ENCODE peak calls at places on chromosomes 1 and 21, in nine cellular contexts. One of them, this sample, is unnamed.

GRCh38 chr1:1304331-1305299 is 3.1 kb downstream of the ACAP3 start:
- DNase-seq in astrocyte of the spinal cord: peak; percentile 67
- DNase-seq in GM23338: peak; percentile 65
- DNase-seq in bronchial epithelial cell: peak; percentile 51
- DNase-seq in foreskin fibroblast: peak; percentile 70
- DNase-seq in fibroblast of pulmonary artery: peak; percentile 78
- DNase-seq in AG10803: peak; percentile 73
- DNase-seq in PC-3: no peak
- DNase-seq in B cell: no peak
- DNase-seq in this sample: no peak

GRCh38 chr1:175146535-175147213 is 45.9 kb downstream of the KIAA0040 start:
- DNase-seq in GM23338: peak; percentile 91
- DNase-seq in bronchial epithelial cell: peak; percentile 48
- DNase-seq in fibroblast of pulmonary artery: peak; percentile 60
- DNase-seq in foreskin fibroblast: peak; percentile 17
- DNase-seq in PC-3: peak; percentile 65
- DNase-seq in B cell: peak; percentile 62
- DNase-seq in AG10803: peak; percentile 43
- DNase-seq in astrocyte of the spinal cord: peak; percentile 42
- DNase-seq in this sample: peak; percentile 82

GRCh38 chr1:236336084-236336483 is 54.3 kb upstream of the ERO1B start:
- DNase-seq in GM23338: no peak
- DNase-seq in astrocyte of the spinal cord: no peak
- DNase-seq in AG10803: no peak
- DNase-seq in foreskin fibroblast: no peak
- DNase-seq in PC-3: peak; percentile 19
- DNase-seq in bronchial epithelial cell: peak; percentile 25
- DNase-seq in B cell: no peak
- DNase-seq in fibroblast of pulmonary artery: no peak
- DNase-seq in this sample: no peak

GRCh38 chr1:1597275-1597930 is 2.5 kb downstream of the FNDC10 start:
- DNase-seq in astrocyte of the spinal cord: no peak
- DNase-seq in fibroblast of pulmonary artery: no peak
- DNase-seq in foreskin fibroblast: no peak
- DNase-seq in B cell: no peak
- DNase-seq in GM23338: peak; percentile 76
- DNase-seq in AG10803: no peak
- DNase-seq in bronchial epithelial cell: no peak
- DNase-seq in PC-3: peak; percentile 55
- DNase-seq in this sample: peak; percentile 55

GRCh38 chr21:44648557-44649311 is 2.5 kb downstream of the KRTAP10-11 start:
- DNase-seq in bronchial epithelial cell: no peak
- DNase-seq in PC-3: no peak
- DNase-seq in foreskin fibroblast: no peak
- DNase-seq in B cell: no peak
- DNase-seq in fibroblast of pulmonary artery: no peak
- DNase-seq in AG10803: no peak
- DNase-seq in GM23338: no peak
- DNase-seq in astrocyte of the spinal cord: no peak
- DNase-seq in this sample: no peak

GRCh38 chr1:55694297-55694696 is 479.1 kb upstream of the USP24 start:
- DNase-seq in astrocyte of the spinal cord: no peak
- DNase-seq in PC-3: no peak
- DNase-seq in B cell: no peak
- DNase-seq in fibroblast of pulmonary artery: no peak
- DNase-seq in foreskin fibroblast: no peak
- DNase-seq in bronchial epithelial cell: peak; percentile 49
- DNase-seq in AG10803: no peak
- DNase-seq in GM23338: no peak
- DNase-seq in this sample: no peak

GRCh38 chr1:184621262-184621661 is 133.4 kb downstream of the EDEM3 start:
- DNase-seq in GM23338: no peak
- DNase-seq in fibroblast of pulmonary artery: peak; percentile 63
- DNase-seq in astrocyte of the spinal cord: peak; percentile 22
- DNase-seq in bronchial epithelial cell: no peak
- DNase-seq in AG10803: peak; percentile 62
- DNase-seq in B cell: no peak
- DNase-seq in PC-3: no peak
- DNase-seq in foreskin fibroblast: no peak
- DNase-seq in this sample: no peak

GRCh38 chr1:80258659-80259058 is 1252.1 kb upstream of the ADGRL4 start:
- DNase-seq in foreskin fibroblast: no peak
- DNase-seq in B cell: no peak
- DNase-seq in GM23338: peak; percentile 11
- DNase-seq in bronchial epithelial cell: peak; percentile 94
- DNase-seq in PC-3: no peak
- DNase-seq in AG10803: no peak
- DNase-seq in fibroblast of pulmonary artery: no peak
- DNase-seq in astrocyte of the spinal cord: no peak
- DNase-seq in this sample: no peak

GRCh38 chr1:59767119-59767518 is 47.6 kb upstream of the HOOK1 start:
- DNase-seq in foreskin fibroblast: no peak
- DNase-seq in AG10803: peak; percentile 43
- DNase-seq in PC-3: no peak
- DNase-seq in B cell: no peak
- DNase-seq in astrocyte of the spinal cord: no peak
- DNase-seq in bronchial epithelial cell: peak; percentile 50
- DNase-seq in GM23338: no peak
- DNase-seq in fibroblast of pulmonary artery: peak; percentile 75
- DNase-seq in this sample: no peak

GRCh38 chr1:88029899-88030298 is 654.2 kb upstream of the PKN2 start:
- DNase-seq in fibroblast of pulmonary artery: no peak
- DNase-seq in GM23338: peak; percentile 43
- DNase-seq in astrocyte of the spinal cord: no peak
- DNase-seq in bronchial epithelial cell: no peak
- DNase-seq in PC-3: no peak
- DNase-seq in AG10803: no peak
- DNase-seq in foreskin fibroblast: no peak
- DNase-seq in B cell: no peak
- DNase-seq in this sample: no peak

GRCh38 chr1:211148371-211148770 is 14.4 kb upstream of the KCNH1 start:
- DNase-seq in B cell: no peak
- DNase-seq in fibroblast of pulmonary artery: no peak
- DNase-seq in PC-3: no peak
- DNase-seq in AG10803: no peak
- DNase-seq in astrocyte of the spinal cord: peak; percentile 36
- DNase-seq in GM23338: no peak
- DNase-seq in foreskin fibroblast: no peak
- DNase-seq in bronchial epithelial cell: no peak
- DNase-seq in this sample: no peak

GRCh38 chr1:31924839-31925238 is 13.3 kb downstream of the PTP4A2 start:
- DNase-seq in foreskin fibroblast: no peak
- DNase-seq in astrocyte of the spinal cord: no peak
- DNase-seq in PC-3: no peak
- DNase-seq in bronchial epithelial cell: no peak
- DNase-seq in B cell: no peak
- DNase-seq in AG10803: no peak
- DNase-seq in fibroblast of pulmonary artery: no peak
- DNase-seq in GM23338: no peak
- DNase-seq in this sample: no peak

GRCh38 chr1:186854102-186854501 is 25.4 kb downstream of the PLA2G4A start:
- DNase-seq in B cell: no peak
- DNase-seq in foreskin fibroblast: no peak
- DNase-seq in astrocyte of the spinal cord: no peak
- DNase-seq in bronchial epithelial cell: no peak
- DNase-seq in PC-3: no peak
- DNase-seq in AG10803: no peak
- DNase-seq in fibroblast of pulmonary artery: no peak
- DNase-seq in GM23338: no peak
- DNase-seq in this sample: no peak

GRCh38 chr1:203129501-203130231 is 2.1 kb downstream of the ADORA1 start:
- DNase-seq in B cell: no peak
- DNase-seq in PC-3: no peak
- DNase-seq in foreskin fibroblast: no peak
- DNase-seq in astrocyte of the spinal cord: no peak
- DNase-seq in AG10803: no peak
- DNase-seq in bronchial epithelial cell: no peak
- DNase-seq in fibroblast of pulmonary artery: no peak
- DNase-seq in GM23338: no peak
- DNase-seq in this sample: no peak

GRCh38 chr1:47416319-47417128 is 439 bp downstream of the FOXE3 start:
- DNase-seq in PC-3: no peak
- DNase-seq in astrocyte of the spinal cord: no peak
- DNase-seq in B cell: no peak
- DNase-seq in fibroblast of pulmonary artery: no peak
- DNase-seq in foreskin fibroblast: no peak
- DNase-seq in GM23338: peak; percentile 58
- DNase-seq in bronchial epithelial cell: no peak
- DNase-seq in AG10803: no peak
- DNase-seq in this sample: no peak

GRCh38 chr1:109790735-109791494 is 27.2 kb upstream of the EPS8L3 start:
- DNase-seq in GM23338: peak; percentile 61
- DNase-seq in PC-3: no peak
- DNase-seq in astrocyte of the spinal cord: no peak
- DNase-seq in fibroblast of pulmonary artery: peak; percentile 84
- DNase-seq in AG10803: peak; percentile 47
- DNase-seq in foreskin fibroblast: no peak
- DNase-seq in B cell: peak; percentile 41
- DNase-seq in bronchial epithelial cell: no peak
- DNase-seq in this sample: peak; percentile 85

GRCh38 chr1:208977012-208977411 is 606.5 kb upstream of the CAMK1G start:
- DNase-seq in AG10803: no peak
- DNase-seq in astrocyte of the spinal cord: no peak
- DNase-seq in bronchial epithelial cell: peak; percentile 64
- DNase-seq in fibroblast of pulmonary artery: no peak
- DNase-seq in B cell: no peak
- DNase-seq in PC-3: peak; percentile 88
- DNase-seq in GM23338: no peak
- DNase-seq in foreskin fibroblast: no peak
- DNase-seq in this sample: no peak

GRCh38 chr1:100536031-100536430 is 1.9 kb upstream of the GPR88 start:
- DNase-seq in AG10803: no peak
- DNase-seq in PC-3: no peak
- DNase-seq in foreskin fibroblast: no peak
- DNase-seq in B cell: no peak
- DNase-seq in bronchial epithelial cell: no peak
- DNase-seq in GM23338: no peak
- DNase-seq in fibroblast of pulmonary artery: no peak
- DNase-seq in astrocyte of the spinal cord: no peak
- DNase-seq in this sample: peak; percentile 72

GRCh38 chr1:37031419-37031818 is 2.9 kb downstream of the GRIK3 start:
- DNase-seq in foreskin fibroblast: no peak
- DNase-seq in PC-3: no peak
- DNase-seq in AG10803: no peak
- DNase-seq in fibroblast of pulmonary artery: no peak
- DNase-seq in astrocyte of the spinal cord: no peak
- DNase-seq in bronchial epithelial cell: no peak
- DNase-seq in GM23338: no peak
- DNase-seq in B cell: no peak
- DNase-seq in this sample: no peak

GRCh38 chr1:110783292-110783918 is 89.5 kb upstream of the CD53 start:
- DNase-seq in GM23338: peak; percentile 72
- DNase-seq in AG10803: peak; percentile 42
- DNase-seq in astrocyte of the spinal cord: peak; percentile 50
- DNase-seq in foreskin fibroblast: peak; percentile 14
- DNase-seq in B cell: peak; percentile 78
- DNase-seq in bronchial epithelial cell: peak; percentile 65
- DNase-seq in fibroblast of pulmonary artery: peak; percentile 64
- DNase-seq in PC-3: peak; percentile 73
- DNase-seq in this sample: peak; percentile 72

GRCh38 chr1:3355894-3356826 is 98.3 kb upstream of the ARHGEF16 start:
- DNase-seq in B cell: no peak
- DNase-seq in fibroblast of pulmonary artery: no peak
- DNase-seq in foreskin fibroblast: no peak
- DNase-seq in AG10803: no peak
- DNase-seq in GM23338: no peak
- DNase-seq in astrocyte of the spinal cord: no peak
- DNase-seq in bronchial epithelial cell: no peak
- DNase-seq in PC-3: no peak
- DNase-seq in this sample: no peak

GRCh38 chr1:205963756-205964155 is 20.5 kb upstream of the SLC26A9 start:
- DNase-seq in AG10803: no peak
- DNase-seq in B cell: no peak
- DNase-seq in astrocyte of the spinal cord: no peak
- DNase-seq in fibroblast of pulmonary artery: no peak
- DNase-seq in GM23338: no peak
- DNase-seq in bronchial epithelial cell: no peak
- DNase-seq in foreskin fibroblast: no peak
- DNase-seq in PC-3: no peak
- DNase-seq in this sample: no peak

GRCh38 chr1:208166340-208167138 is 77.6 kb downstream of the PLXNA2 start:
- DNase-seq in astrocyte of the spinal cord: no peak
- DNase-seq in B cell: no peak
- DNase-seq in PC-3: no peak
- DNase-seq in foreskin fibroblast: no peak
- DNase-seq in bronchial epithelial cell: peak; percentile 75
- DNase-seq in GM23338: peak; percentile 70
- DNase-seq in fibroblast of pulmonary artery: no peak
- DNase-seq in AG10803: no peak
- DNase-seq in this sample: no peak

GRCh38 chr21:37916795-37917142 is 512 bp upstream of the KCNJ6 start:
- DNase-seq in fibroblast of pulmonary artery: no peak
- DNase-seq in bronchial epithelial cell: no peak
- DNase-seq in AG10803: no peak
- DNase-seq in B cell: no peak
- DNase-seq in GM23338: peak; percentile 87
- DNase-seq in foreskin fibroblast: no peak
- DNase-seq in astrocyte of the spinal cord: no peak
- DNase-seq in PC-3: no peak
- DNase-seq in this sample: no peak
- TF ChIP-seq CTCF in fibroblast of pulmonary artery: no peak
- TF ChIP-seq CTCF in bronchial epithelial cell: peak; percentile 7
- TF ChIP-seq CTCF in AG10803: peak; percentile 14
- TF ChIP-seq CTCF in B cell: no peak
- TF ChIP-seq CTCF in GM23338: peak; percentile 50
- TF ChIP-seq CTCF in foreskin fibroblast: no peak
- TF ChIP-seq CTCF in astrocyte of the spinal cord: peak; percentile 29
- TF ChIP-seq CTCF in PC-3: no peak
- TF ChIP-seq CTCF in this sample: no peak

GRCh38 chr1:226350504-226350865 is 41.5 kb upstream of the LIN9 start:
- DNase-seq in AG10803: no peak
- DNase-seq in fibroblast of pulmonary artery: no peak
- DNase-seq in astrocyte of the spinal cord: no peak
- DNase-seq in foreskin fibroblast: no peak
- DNase-seq in bronchial epithelial cell: no peak
- DNase-seq in GM23338: no peak
- DNase-seq in B cell: no peak
- DNase-seq in PC-3: no peak
- DNase-seq in this sample: no peak
- TF ChIP-seq CTCF in AG10803: no peak
- TF ChIP-seq CTCF in fibroblast of pulmonary artery: no peak
- TF ChIP-seq CTCF in astrocyte of the spinal cord: no peak
- TF ChIP-seq CTCF in foreskin fibroblast: no peak
- TF ChIP-seq CTCF in bronchial epithelial cell: no peak
- TF ChIP-seq CTCF in GM23338: no peak
- TF ChIP-seq CTCF in B cell: no peak
- TF ChIP-seq CTCF in PC-3: no peak
- TF ChIP-seq CTCF in this sample: no peak

GRCh38 chr1:63082754-63083153 is 239.6 kb upstream of the FOXD3 start:
- DNase-seq in fibroblast of pulmonary artery: no peak
- DNase-seq in GM23338: no peak
- DNase-seq in B cell: no peak
- DNase-seq in PC-3: no peak
- DNase-seq in bronchial epithelial cell: no peak
- DNase-seq in AG10803: no peak
- DNase-seq in foreskin fibroblast: no peak
- DNase-seq in astrocyte of the spinal cord: no peak
- DNase-seq in this sample: no peak
- TF ChIP-seq CTCF in fibroblast of pulmonary artery: no peak
- TF ChIP-seq CTCF in GM23338: no peak
- TF ChIP-seq CTCF in B cell: no peak
- TF ChIP-seq CTCF in PC-3: no peak
- TF ChIP-seq CTCF in bronchial epithelial cell: no peak
- TF ChIP-seq CTCF in AG10803: no peak
- TF ChIP-seq CTCF in foreskin fibroblast: no peak
- TF ChIP-seq CTCF in astrocyte of the spinal cord: no peak
- TF ChIP-seq CTCF in this sample: no peak

GRCh38 chr1:151281225-151281968 is 702 bp upstream of the ZNF687 start:
- DNase-seq in astrocyte of the spinal cord: peak; percentile 99
- DNase-seq in GM23338: peak; percentile 98
- DNase-seq in bronchial epithelial cell: peak; percentile 91
- DNase-seq in B cell: peak; percentile 93
- DNase-seq in foreskin fibroblast: peak; percentile 97
- DNase-seq in AG10803: peak; percentile 99
- DNase-seq in fibroblast of pulmonary artery: peak; percentile 98
- DNase-seq in PC-3: peak; percentile 99
- DNase-seq in this sample: peak; percentile 90
- TF ChIP-seq CTCF in astrocyte of the spinal cord: peak; percentile 26
- TF ChIP-seq CTCF in GM23338: no peak
- TF ChIP-seq CTCF in bronchial epithelial cell: no peak
- TF ChIP-seq CTCF in B cell: no peak
- TF ChIP-seq CTCF in foreskin fibroblast: no peak
- TF ChIP-seq CTCF in AG10803: peak; percentile 26
- TF ChIP-seq CTCF in fibroblast of pulmonary artery: peak; percentile 2
- TF ChIP-seq CTCF in PC-3: no peak
- TF ChIP-seq CTCF in this sample: peak; percentile 9